ENCODE peak calls at places on chromosomes 7 and 10, in six cellular contexts. V, A, C, W, Q and D are unnamed samples.

GRCh38 chr7:151408839-151409554 is 841 bp downstream of the WDR86 start:
- DNase-seq in V (no peak), A (no peak), C (no peak), W (peak), Q (peak), D (no peak)

GRCh38 chr7:26723140-26723539 is 141.2 kb downstream of the SKAP2 start:
- DNase-seq in V (no peak), A (no peak), C (no peak), W (no peak), Q (no peak), D (no peak)

GRCh38 chr7:7156663-7157062 is 25.7 kb upstream of the C1GALT1 start:
- DNase-seq in V (no peak), A (no peak), C (no peak), W (no peak), Q (no peak), D (no peak)

GRCh38 chr7:117715784-117716445 is 157.3 kb downstream of the CTTNBP2 start:
- DNase-seq in V (peak), A (no peak), C (peak), W (peak), Q (no peak), D (no peak)

GRCh38 chr7:151429232-151429554 is 10.7 kb downstream of the CRYGN start:
- DNase-seq in V (no peak), A (no peak), C (no peak), W (no peak), Q (no peak), D (no peak)

GRCh38 chr10:61635946-61636345 is 26.8 kb upstream of the CABCOCO1 start:
- DNase-seq in V (peak), A (no peak), C (no peak), W (peak), Q (no peak), D (no peak)

GRCh38 chr7:23357190-23358093 is 58.3 kb downstream of the MALSU1 start:
- DNase-seq in V (peak), A (no peak), C (no peak), W (peak), Q (no peak), D (no peak)

GRCh38 chr7:7805511-7806153 is 87.2 kb upstream of the RPA3 start:
- DNase-seq in V (no peak), A (no peak), C (no peak), W (no peak), Q (no peak), D (no peak)

GRCh38 chr10:62853710-62854109 is 37.5 kb upstream of the EGR2 start:
- DNase-seq in V (no peak), A (no peak), C (no peak), W (no peak), Q (no peak), D (no peak)

GRCh38 chr7:101935521-101936141 is 118.2 kb downstream of the CUX1 start:
- DNase-seq in V (no peak), A (peak), C (no peak), W (no peak), Q (peak), D (no peak)

GRCh38 chr7:109552017-109552416 is 982.3 kb downstream of the DNAJB9 start:
- DNase-seq in V (no peak), A (no peak), C (no peak), W (no peak), Q (no peak), D (no peak)

GRCh38 chr10:110644598-110645462 is 694 bp downstream of the RBM20 start:
- DNase-seq in V (no peak), A (no peak), C (no peak), W (no peak), Q (no peak), D (no peak)
- TF ChIP-seq CTCF in V (no peak), A (no peak), C (no peak), W (no peak), Q (no peak), D (no peak)

DNA sequence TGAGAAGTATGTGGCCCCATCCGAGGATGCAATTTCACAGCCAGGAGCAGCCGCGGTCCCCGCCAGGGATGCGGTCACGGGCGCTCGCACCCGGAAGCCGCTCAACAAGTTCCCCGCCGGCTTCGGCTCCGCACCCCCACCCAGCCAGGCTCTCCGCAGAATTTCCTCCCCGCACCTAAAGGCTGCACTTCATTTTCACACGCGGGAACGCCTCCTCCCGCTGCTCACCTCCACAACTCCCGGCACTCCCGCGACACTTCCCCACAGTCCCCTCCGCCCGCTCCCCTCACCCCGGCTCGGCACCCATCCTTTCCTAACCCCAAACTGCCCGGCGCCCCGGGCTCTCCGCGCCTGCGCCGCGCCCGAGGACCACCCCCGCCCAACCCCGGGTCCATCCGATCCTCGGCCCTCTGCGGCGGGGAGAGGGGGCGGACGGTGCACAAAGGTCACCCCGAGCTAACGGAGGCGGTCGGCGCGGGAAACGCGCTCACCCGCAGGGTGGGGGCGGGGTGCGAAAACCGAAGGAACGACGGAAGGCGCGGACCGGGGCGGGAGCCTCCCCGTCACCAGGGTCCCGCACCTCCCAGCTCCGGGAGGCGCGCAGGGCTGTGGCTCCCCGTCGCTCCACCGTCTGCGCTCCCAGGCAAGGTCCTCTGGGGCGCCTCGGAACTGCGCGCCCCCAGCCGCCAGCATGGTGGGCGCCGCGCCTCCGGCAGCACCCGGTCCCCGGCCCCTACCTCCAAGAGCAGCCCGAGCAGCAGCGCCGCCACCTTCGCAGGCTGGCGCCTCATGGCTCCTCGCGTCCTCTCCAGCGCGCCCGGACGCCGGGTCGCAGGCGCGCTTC is 546 bp downstream of the VOPP1 start:
- DNase-seq in V (peak), A (peak), C (no peak), W (peak), Q (peak), D (no peak)
- TF ChIP-seq CTCF in V (no peak), A (no peak), C (no peak), W (no peak), Q (no peak), D (no peak)

DNA sequence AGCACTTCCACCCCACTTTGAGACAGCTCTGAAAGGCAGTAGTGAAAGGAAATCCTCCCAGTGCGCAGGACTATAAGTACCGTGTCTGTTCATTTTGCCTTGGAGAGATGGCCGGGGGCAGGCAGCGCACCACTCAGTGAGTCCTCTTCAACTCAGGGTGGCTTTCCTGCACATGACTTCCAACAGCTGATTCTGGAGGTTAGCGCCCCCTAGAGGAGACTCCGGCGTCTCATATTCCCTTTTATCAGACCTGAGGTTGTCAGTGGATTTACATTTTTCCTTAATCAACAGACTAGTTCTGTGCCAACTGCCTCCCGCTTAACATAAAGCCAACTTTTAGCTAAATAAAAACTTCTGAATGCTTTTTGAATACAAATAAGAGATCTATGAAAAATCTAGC is 101.0 kb downstream of the HERPUD2 start:
- DNase-seq in V (no peak), A (no peak), C (no peak), W (no peak), Q (no peak), D (no peak)
- TF ChIP-seq CTCF in V (peak), A (no peak), C (peak), W (peak), Q (peak), D (peak)

DNA sequence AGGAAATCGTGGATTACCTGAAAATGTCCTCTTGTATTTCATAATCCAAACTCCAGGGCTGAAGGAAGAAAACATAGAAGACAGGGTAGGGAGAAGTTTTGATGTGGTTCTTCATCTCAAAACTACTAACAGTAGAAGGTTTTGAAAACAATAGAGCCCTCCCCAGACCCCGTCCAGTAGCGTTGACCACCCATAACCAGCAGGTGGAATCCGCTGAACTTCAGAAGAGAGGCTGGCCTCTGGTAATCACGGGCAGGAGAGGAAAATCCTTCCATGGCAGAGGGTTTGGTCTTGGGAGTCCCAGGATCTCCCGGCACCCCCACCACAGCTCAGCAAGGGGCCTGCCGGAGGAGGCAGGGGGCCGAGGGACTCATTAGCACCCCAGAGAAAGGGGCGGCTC is 333.4 kb upstream of the RNF32 start:
- DNase-seq in V (no peak), A (no peak), C (no peak), W (no peak), Q (no peak), D (no peak)
- TF ChIP-seq CTCF in V (no peak), A (no peak), C (no peak), W (no peak), Q (no peak), D (no peak)

GRCh38 chr10:81182296-81182695 is 644.6 kb downstream of the SH2D4B start:
- DNase-seq in V (no peak), A (no peak), C (no peak), W (no peak), Q (no peak), D (no peak)
- TF ChIP-seq CTCF in V (no peak), A (no peak), C (no peak), W (no peak), Q (no peak), D (no peak)